ENCODE peak calls at places on chromosomes 6 and 20, in eight cellular contexts. K, E, L, S, W, V, T and F are unnamed samples.

GRCh38 chr6:124099520-124099919 is 295.9 kb downstream of the NKAIN2 start:
- DNase-seq in S (no peak), W (no peak), V (no peak), K (no peak), T (no peak), L (no peak), E (no peak), F (no peak)

GRCh38 chr6:36298037-36298436 is 28.2 kb downstream of the PNPLA1 start:
- DNase-seq in S (no peak), V (no peak), W (no peak), K (no peak), E (no peak), L (no peak), T (no peak), F (no peak)

GRCh38 chr20:14069796-14070195 is 74.5 kb downstream of the MACROD2 start:
- DNase-seq in W (no peak), K (no peak), V (no peak), L (no peak), T (no peak), S (no peak), E (no peak), F (no peak)

GRCh38 chr20:38125157-38126056 is 39.7 kb downstream of the TGM2 start:
- DNase-seq in E (peak; percentile 58), T (peak; percentile 80), W (no peak), S (peak; percentile 72), K (no peak), L (peak; percentile 84), V (no peak), F (peak; percentile 70)

GRCh38 chr6:107606407-107606806 is 116.5 kb downstream of the SOBP start:
- DNase-seq in V (no peak), W (no peak), E (no peak), S (no peak), L (no peak), T (no peak), K (no peak), F (no peak)

GRCh38 chr20:63294536-63294900 is 1.5 kb downstream of the COL20A1 start:
- DNase-seq in E (no peak), V (no peak), S (no peak), W (no peak), K (peak; percentile 57), T (no peak), L (no peak), F (no peak)

GRCh38 chr20:60298647-60299046 is 340.4 kb downstream of the CDH26 start:
- DNase-seq in V (no peak), W (no peak), T (no peak), E (no peak), S (no peak), L (no peak), K (no peak), F (no peak)

GRCh38 chr20:63246490-63247284 is 7.6 kb downstream of the NKAIN4 start:
- DNase-seq in L (no peak), S (no peak), V (no peak), W (no peak), T (no peak), K (peak; percentile 60), E (no peak), F (no peak)

GRCh38 chr20:4297141-4297826 is 281.9 kb upstream of the RNF24 start:
- DNase-seq in T (peak; percentile 51), L (no peak), V (peak; percentile 20), E (peak; percentile 2), S (no peak), W (no peak), K (no peak), F (no peak)

GRCh38 chr6:145206247-145206907 is 528.9 kb downstream of the EPM2A start:
- DNase-seq in S (no peak), W (no peak), V (no peak), T (peak; percentile 77), E (peak; percentile 70), L (no peak), K (no peak), F (no peak)

GRCh38 chr6:64861039-64861651 is 845.9 kb downstream of the EYS start:
- DNase-seq in E (no peak), L (no peak), K (no peak), W (no peak), T (no peak), S (no peak), V (no peak), F (no peak)

GRCh38 chr20:40651121-40651520 is 37.9 kb downstream of the MAFB start:
- DNase-seq in T (no peak), W (no peak), E (peak; percentile 8), V (no peak), K (no peak), L (no peak), S (no peak), F (no peak)

GRCh38 chr6:161547617-161548016 is 273.8 kb upstream of the AGPAT4 start:
- DNase-seq in K (no peak), S (no peak), W (no peak), L (no peak), T (no peak), V (no peak), E (no peak), F (no peak)

GRCh38 chr6:24323632-24324337 is 34.1 kb downstream of the DCDC2 start:
- DNase-seq in T (no peak), K (no peak), E (no peak), W (no peak), L (no peak), S (no peak), V (no peak), F (no peak)

DNA sequence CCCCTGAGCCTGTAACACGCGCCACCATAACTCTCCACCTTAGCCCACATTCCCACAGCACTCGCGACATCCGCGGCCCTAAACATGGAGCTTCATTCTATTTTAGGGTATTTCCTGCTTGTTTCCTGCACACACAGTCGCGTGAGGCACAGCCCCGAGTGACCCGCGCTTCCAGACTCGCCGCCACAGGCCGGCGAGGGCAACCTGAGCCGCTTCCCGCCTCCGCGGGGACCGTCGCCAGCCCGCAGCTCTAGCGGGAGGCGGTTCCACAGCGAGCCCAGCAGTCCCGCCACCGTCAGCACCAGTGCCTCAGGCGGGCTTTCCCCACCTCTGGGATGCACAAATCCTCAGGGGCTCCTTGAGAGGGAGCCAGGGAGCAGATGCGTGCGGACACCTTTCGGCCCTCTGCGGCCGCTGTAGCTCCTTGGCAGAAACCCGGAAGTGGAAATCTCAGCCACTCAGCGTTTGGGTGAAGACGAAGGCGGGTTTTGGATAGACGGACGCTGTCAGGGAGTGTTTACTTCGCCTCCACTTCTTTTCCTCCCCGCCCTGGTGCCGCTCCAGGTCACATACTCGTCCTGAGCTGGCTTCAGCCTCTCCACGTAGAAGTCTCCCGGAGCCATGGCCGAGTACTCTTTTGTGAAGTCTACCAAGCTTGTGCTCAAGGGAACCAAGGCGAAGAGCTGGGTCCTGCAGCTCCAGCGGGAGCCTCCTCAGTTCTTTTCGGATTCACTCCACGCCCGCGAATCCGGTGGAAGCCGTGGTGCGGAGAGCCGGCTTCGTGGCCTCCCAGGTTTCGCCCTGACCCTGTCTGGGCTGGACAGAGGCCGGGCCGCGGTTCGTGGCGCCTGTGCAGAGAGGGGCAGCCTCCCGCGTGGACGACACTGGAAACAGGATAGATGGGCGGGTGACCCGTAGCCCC is 2177.4 kb upstream of the DEFB115 start:
- DNase-seq in S (peak; percentile 38), W (no peak), E (no peak), V (no peak), T (peak; percentile 60), K (peak; percentile 55), L (no peak), F (no peak)
- TF ChIP-seq POLR2A in S (no peak), W (no peak), E (no peak), V (no peak), T (no peak), K (no peak), L (no peak), F (no peak)

DNA sequence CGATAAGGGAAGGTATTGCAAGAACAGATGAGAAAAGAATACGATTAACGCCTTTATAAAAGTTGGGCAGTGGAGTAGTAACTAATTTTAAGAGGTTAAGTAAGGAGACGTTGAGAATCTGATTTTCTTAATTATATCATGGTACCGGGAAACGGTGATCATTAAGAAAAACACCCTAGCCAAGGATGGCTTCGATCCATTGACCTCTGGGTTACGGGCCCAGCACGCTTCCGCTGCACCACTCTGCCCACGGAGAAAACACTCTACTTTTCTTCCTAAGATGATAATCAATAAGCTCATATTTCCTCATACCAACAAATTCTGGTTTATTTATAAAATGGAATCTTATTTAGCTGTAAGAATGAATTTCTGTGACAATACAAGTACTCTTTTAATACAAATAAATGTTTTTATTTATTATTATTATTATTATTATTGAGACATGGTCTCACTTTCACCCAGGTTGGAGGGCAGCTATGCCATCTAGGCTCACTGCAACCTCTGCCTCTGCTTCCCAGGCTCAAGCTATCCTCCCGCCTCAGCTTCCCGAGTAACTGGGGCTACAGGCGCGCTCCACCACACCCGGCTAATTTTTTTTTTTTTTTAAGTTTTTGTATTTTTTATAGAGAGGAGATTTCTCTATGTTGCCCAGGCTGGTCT is 8.3 kb downstream of the POM121L2 start:
- DNase-seq in E (no peak), K (no peak), L (no peak), S (no peak), T (no peak), V (no peak), W (no peak), F (no peak)
- H3K4me3 ChIP-seq in E (no peak overlapping the region), K (no peak overlapping the region), L (no peak overlapping the region), S (no peak overlapping the region), T (no peak overlapping the region), V (no peak overlapping the region), W (no peak overlapping the region), F (no peak overlapping the region)

DNA sequence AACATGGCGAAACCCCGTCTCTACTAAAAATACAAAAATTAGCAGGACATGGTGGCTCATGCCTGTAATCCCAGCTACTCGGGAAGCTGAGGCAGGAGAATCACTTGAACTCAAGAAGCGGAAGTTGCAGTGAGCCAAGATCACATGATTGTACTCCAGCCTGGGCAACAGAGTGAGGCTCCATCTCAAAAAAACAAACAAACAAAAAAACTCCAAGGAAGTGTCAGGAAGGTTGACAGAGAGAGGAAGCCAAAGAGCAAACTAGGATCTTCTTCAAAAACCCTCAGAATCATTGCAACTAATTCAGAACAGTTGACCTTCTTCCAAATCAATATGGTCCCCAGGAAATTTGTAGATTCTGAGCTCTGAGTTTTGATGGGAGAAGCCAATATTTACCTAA is 154.9 kb downstream of the IPCEF1 start:
- DNase-seq in E (no peak), W (no peak), T (no peak), L (no peak), V (no peak), K (no peak), S (no peak), F (no peak)
- H3K9me3 ChIP-seq in E (no peaks in the 10 kb centered on the region), W (no peaks in the 10 kb centered on the region), T (no peaks in the 10 kb centered on the region), L (no peaks in the 10 kb centered on the region), V (no peaks in the 10 kb centered on the region), K (no peaks in the 10 kb centered on the region), S (no peaks in the 10 kb centered on the region), F (no peaks in the 10 kb centered on the region)

DNA sequence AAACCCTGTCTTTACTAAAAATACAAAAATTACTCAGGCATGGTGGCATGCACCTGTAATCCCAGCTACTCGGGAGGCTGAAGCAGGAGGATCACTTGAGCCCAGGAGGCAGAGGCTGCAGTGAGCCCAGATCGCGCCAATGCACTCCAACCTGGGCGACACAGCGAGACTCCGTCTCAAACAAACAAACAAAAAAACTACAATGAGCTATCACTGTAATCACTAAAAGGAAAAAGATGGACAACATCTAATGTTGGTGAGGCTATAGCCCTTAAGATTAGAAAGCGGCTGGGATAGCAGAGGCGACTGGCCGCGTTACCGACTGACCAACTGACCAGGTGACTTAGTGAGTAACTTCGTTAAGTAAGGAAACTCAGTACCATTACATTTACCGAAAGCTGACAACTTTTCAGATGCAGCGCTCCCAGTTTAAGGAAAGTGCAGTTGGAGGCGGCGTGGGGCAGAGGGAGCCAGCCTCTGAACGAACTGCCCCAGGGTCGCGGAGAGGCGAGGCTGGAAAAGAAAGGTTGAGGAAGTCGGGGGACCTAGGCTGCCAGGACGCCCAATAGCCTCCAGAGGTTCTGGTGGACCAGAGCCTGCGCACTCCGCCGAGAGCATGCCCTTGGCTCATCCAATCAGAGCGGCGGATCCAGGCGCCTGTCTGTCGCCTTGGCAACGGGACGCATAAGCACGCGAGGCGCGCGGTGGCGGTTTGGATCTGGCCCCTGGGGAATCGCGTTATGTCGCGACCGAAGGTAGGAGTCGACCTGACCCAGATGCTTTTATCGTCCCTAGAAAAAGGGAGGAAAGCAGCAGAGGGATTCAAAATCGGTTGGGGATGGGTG is 8.9 kb downstream of the TTLL9 start:
- DNase-seq in E (peak; percentile 92), V (peak; percentile 95), L (peak; percentile 92), S (peak; percentile 94), W (peak; percentile 73), T (peak; percentile 99), K (peak; percentile 97), F (peak; percentile 90)
- TF ChIP-seq POLR2A in E (no peak), V (peak; percentile 57), L (no peak), S (peak; percentile 61), W (no peak), T (no peak), K (no peak), F (no peak)